ENCODE peak calls at places on chromosomes 4 and X, in five cellular contexts. N is hepatocyte, T is tibial artery, U is endothelial cell, M is dorsolateral prefrontal cortex. X is an unnamed sample.

GRCh38 chrX:138886769-138887168 is 175.3 kb upstream of the FGF13 start:
- DNase-seq in N (peak; percentile 9), T (no peak), U (no peak), M (no peak), X (peak; percentile 14)

GRCh38 chr4:110639207-110640092 is 16.6 kb upstream of the PITX2 start:
- DNase-seq in N (no peak), T (no peak), U (peak; percentile 31), M (no peak), X (no peak)

GRCh38 chr4:1402021-1402515 is 4.2 kb downstream of the NKX1-1 start:
- DNase-seq in N (peak; percentile 2), T (no peak), U (no peak), M (peak; percentile 23), X (no peak)

GRCh38 chr4:139564502-139564901 is 8.5 kb upstream of the SETD7 start:
- DNase-seq in N (no peak), T (no peak), U (no peak), M (no peak), X (no peak)

GRCh38 chr4:106255195-106255594 is 60.8 kb downstream of the TBCK start:
- DNase-seq in N (no peak), T (no peak), U (no peak), M (no peak), X (no peak)

GRCh38 chr4:25001499-25001898 is 29.2 kb downstream of the LGI2 start:
- DNase-seq in N (no peak), T (no peak), U (no peak), M (no peak), X (no peak)

GRCh38 chr4:189792819-189793618 is 147.7 kb upstream of the FRG1 start:
- DNase-seq in N (peak; percentile 85), T (peak; percentile 27), U (peak; percentile 79), M (peak; percentile 66), X (peak; percentile 5)

GRCh38 chr4:163654621-163655020 is 160.1 kb downstream of the TMA16 start:
- DNase-seq in N (no peak), T (no peak), U (no peak), M (no peak), X (no peak)

DNA sequence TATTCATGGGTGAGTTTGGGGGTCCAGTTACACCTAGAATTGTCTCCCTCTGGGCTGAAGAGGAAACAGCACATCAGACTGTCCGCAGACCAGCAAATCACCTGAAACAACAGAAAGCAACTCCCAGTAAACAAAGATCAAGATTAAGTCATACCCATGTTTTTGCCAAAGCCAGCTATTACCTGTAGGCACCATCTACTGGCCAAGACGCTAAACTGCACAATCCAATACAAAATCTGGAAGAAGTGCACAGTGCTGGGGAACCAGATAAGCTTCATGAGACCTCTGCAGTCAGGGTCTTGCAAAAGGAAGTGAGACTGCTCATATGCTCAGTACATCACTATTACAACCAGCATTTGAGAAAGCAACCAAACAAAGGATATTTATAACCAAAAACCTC is 157.5 kb upstream of the ITM2A start:
- DNase-seq in N (no peak), T (no peak), U (peak; percentile 3), M (no peak), X (no peak)
- TF ChIP-seq CTCF in N (no peak), T (no peak), U (peak; percentile 27), M (no peak), X (no peak)

GRCh38 chrX:67544871-67545771 is 1.3 kb downstream of the AR start:
- DNase-seq in N (peak; percentile 44), T (no peak), U (peak; percentile 31), M (no peak), X (peak; percentile 40)
- TF ChIP-seq CTCF in N (peak; percentile 17), T (no peak), U (no peak), M (no peak), X (no peak)

DNA sequence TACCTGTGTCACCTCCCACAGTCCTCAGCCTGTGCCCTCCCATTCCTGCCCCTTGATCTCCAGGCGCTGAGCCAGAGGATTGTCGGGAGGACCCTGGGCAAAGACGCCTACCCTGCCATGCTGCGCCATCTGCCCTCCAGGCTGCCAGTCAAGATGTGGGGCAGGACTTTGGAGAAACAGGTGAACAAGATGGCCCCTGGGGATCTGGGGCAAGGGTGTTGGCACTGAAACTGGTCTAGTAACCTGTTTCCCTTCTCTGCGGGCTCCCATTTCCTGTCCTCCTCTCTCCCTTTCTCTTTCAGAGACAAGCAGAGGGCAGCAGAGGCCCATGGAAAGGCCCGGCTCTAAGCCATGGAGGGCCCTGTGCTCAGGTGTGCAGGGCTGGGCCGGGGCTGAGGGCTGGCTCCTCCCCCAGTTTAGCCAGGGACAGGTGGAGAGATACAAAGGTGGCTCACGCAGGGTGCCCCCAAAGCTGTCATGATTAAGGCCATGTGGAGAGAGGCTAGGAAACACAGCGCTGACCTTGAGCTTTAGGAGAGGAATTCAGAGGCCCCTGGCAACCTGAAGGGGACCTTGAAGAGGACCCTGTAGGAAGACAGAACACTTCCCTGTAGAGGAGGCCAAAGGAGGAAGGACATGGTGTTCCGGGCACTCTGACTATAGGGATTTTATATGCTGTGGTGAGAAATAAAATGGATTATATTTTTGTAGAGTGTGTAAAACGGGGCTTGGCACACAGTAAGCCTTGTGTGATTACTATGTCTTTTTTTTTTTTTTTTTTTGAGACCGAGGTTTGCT is at the start of gene GLOD5:
- DNase-seq in N (peak; percentile 72), T (no peak), U (peak; percentile 11), M (no peak), X (no peak)
- TF ChIP-seq CTCF in N (peak; percentile 50), T (no peak), U (no peak), M (no peak), X (peak; percentile 13)

DNA sequence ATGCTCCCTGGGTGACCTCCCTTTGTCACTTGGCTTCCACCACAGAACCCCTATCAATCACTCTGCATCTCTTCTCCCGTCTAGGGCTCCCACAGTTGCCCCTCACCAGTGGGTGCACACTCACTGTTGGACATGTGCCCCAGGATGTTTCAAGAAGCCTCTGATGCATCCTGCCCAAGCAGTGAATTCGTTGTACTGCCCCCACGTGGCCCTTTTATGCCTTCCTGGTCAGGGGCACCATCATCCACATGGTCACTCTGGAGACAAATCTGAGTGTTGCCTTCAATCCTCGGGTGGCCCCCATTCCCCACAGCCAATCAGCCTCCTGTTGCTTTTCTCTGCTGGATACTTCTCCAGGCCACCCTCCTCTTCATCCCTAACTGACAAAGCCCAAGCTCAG is 12.2 kb downstream of the ITIH6 start:
- DNase-seq in N (no peak), T (no peak), U (peak; percentile 22), M (no peak), X (peak; percentile 13)
- TF ChIP-seq CTCF in N (no peak), T (no peak), U (no peak), M (no peak), X (peak; percentile 28)

GRCh38 chr4:37429906-37430305 is 185.4 kb downstream of the NWD2 start:
- DNase-seq in N (no peak), T (no peak), U (no peak), M (no peak), X (no peak)

GRCh38 chr4:37430718-37431416 is 186.3 kb downstream of the NWD2 start:
- DNase-seq in N (no peak), T (no peak), U (no peak), M (no peak), X (no peak)

GRCh38 chr4:37438880-37439279 is 194.3 kb downstream of the NWD2 start:
- DNase-seq in N (no peak), T (no peak), U (no peak), M (no peak), X (peak; percentile 0)

GRCh38 chr4:37431417-37431743 is 186.8 kb downstream of the NWD2 start:
- DNase-seq in N (peak; percentile 58), T (no peak), U (no peak), M (no peak), X (no peak)

DNA sequence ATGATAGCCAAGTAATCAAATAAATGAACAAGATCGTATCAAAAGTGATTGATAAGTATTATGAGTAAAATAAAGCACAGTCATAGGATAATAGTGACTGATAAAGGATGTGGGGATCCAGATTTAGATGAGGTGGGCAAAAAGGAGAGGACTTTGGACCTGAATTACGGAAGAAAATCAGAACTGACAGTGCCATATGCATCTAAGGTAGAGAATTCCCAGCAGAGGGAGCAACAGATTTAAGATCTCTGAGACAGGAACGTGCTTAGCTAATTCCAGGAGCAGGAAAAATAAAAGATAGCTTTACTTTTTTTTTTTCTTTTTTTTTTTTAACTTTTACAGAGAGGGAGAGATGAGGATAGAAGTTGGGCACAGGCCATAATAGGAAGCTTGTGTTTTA is 189.9 kb downstream of the NWD2 start:
- DNase-seq in N (peak; percentile 56), T (no peak), U (no peak), M (no peak), X (peak; percentile 15)
- TF ChIP-seq CTCF in N (peak; percentile 43), T (no peak), U (no peak), M (peak; percentile 14), X (peak; percentile 15)

GRCh38 chr4:16836324-16836723 is 62.1 kb downstream of the LDB2 start:
- DNase-seq in N (no peak), T (no peak), U (no peak), M (no peak), X (no peak)

GRCh38 chr4:16830081-16830480 is 68.4 kb downstream of the LDB2 start:
- DNase-seq in N (no peak), T (no peak), U (no peak), M (no peak), X (no peak)

GRCh38 chr4:16837475-16837874 is 61.0 kb downstream of the LDB2 start:
- DNase-seq in N (no peak), T (no peak), U (no peak), M (no peak), X (no peak)

GRCh38 chr4:16835597-16836247 is 62.7 kb downstream of the LDB2 start:
- DNase-seq in N (peak; percentile 26), T (no peak), U (no peak), M (no peak), X (no peak)

DNA sequence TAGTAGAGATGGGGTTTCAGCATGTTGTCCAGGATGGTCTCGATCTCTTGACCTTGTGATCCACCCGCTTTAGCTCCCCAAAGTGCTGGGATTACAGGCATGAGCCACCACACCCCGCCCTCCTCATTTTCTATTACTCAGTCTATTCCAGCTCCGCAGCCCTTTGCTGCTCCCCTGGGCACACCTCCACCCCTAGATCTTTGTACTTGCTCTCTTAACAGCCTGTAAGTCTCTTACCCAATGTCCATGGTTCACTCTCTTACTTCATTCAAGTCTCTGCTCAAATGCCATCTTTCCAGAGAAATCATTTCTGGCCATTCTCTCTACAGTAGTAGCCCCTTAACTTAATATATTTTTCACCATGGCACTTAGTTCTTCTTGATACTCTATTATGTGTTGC is 64.7 kb downstream of the LDB2 start:
- DNase-seq in N (no peak), T (no peak), U (no peak), M (no peak), X (no peak)
- TF ChIP-seq CTCF in N (no peak), T (no peak), U (no peak), M (no peak), X (no peak)

GRCh38 chr4:7847206-7847605 is 92.5 kb downstream of the AFAP1 start:
- DNase-seq in N (no peak), T (no peak), U (no peak), M (no peak), X (no peak)

GRCh38 chr4:7853271-7853670 is 86.4 kb downstream of the AFAP1 start:
- DNase-seq in N (no peak), T (no peak), U (no peak), M (no peak), X (no peak)

GRCh38 chr4:7852568-7853185 is 87.0 kb downstream of the AFAP1 start:
- DNase-seq in N (no peak), T (no peak), U (no peak), M (no peak), X (no peak)

GRCh38 chr4:7854211-7854610 is 85.5 kb downstream of the AFAP1 start:
- DNase-seq in N (no peak), T (no peak), U (no peak), M (no peak), X (no peak)

GRCh38 chr4:7850489-7850888 is 89.2 kb downstream of the AFAP1 start:
- DNase-seq in N (no peak), T (no peak), U (no peak), M (no peak), X (no peak)
- TF ChIP-seq CTCF in N (no peak), T (no peak), U (no peak), M (no peak), X (no peak)

GRCh38 chrX:105876658-105877057 is 54.3 kb downstream of the NRK start:
- DNase-seq in N (peak; percentile 12), T (no peak), U (no peak), M (no peak), X (no peak)
- TF ChIP-seq CTCF in N (peak; percentile 19), T (no peak), U (no peak), M (peak; percentile 25), X (no peak)